ENCODE peak calls at places on chromosomes 4 and X, in five cellular contexts. P is NCI-H1092, Q is right atrium auricular region, V is caudate nucleus, T is glomerular endothelial cell. F is an unnamed sample.

GRCh38 chr4:4780634-4781287 is 78.7 kb upstream of the MSX1 start:
- DNase-seq in T (no peak), Q (no peak), P (no peak), V (no peak), F (no peak)

GRCh38 chr4:139841464-139842195 is 176.0 kb downstream of the MGST2 start:
- DNase-seq in V (no peak), Q (no peak), P (peak), T (no peak), F (peak)

GRCh38 chr4:8594097-8595038 is 1.8 kb downstream of the CPZ start:
- DNase-seq in Q (no peak), P (no peak), V (no peak), T (peak), F (peak)

GRCh38 chr4:40316333-40316781 is 18.8 kb upstream of the CHRNA9 start:
- DNase-seq in V (no peak), Q (no peak), T (peak), P (no peak), F (no peak)

GRCh38 chrX:139823806-139824205 is 109.0 kb downstream of the ATP11C start:
- DNase-seq in P (no peak), V (no peak), T (no peak), Q (no peak), F (no peak)

GRCh38 chr4:141571368-141571767 is 65.0 kb upstream of the IL15 start:
- DNase-seq in P (no peak), T (no peak), V (no peak), Q (no peak), F (no peak)

GRCh38 chr4:163195247-163195765 is 28.6 kb upstream of the NAF1 start:
- DNase-seq in V (no peak), T (no peak), Q (no peak), P (no peak), F (no peak)

GRCh38 chr4:40333921-40334352 is 1.2 kb upstream of the CHRNA9 start:
- DNase-seq in P (no peak), T (no peak), Q (no peak), V (peak), F (peak)

GRCh38 chrX:155094468-155095061 is 23.3 kb downstream of the BRCC3 start:
- DNase-seq in V (no peak), Q (no peak), T (no peak), P (peak), F (peak)

GRCh38 chr4:66465111-66465510 is 794.8 kb upstream of the EPHA5 start:
- DNase-seq in V (no peak), T (no peak), Q (no peak), P (no peak), F (no peak)

GRCh38 chr4:117478702-117479101 is 393.3 kb upstream of the TRAM1L1 start:
- DNase-seq in P (no peak), V (no peak), Q (no peak), T (no peak), F (no peak)

GRCh38 chr4:186724048-186724860 is 598 bp upstream of the FAT1 start:
- DNase-seq in Q (peak), T (no peak), V (peak), P (no peak), F (no peak)

GRCh38 chrX:63561425-63561824 is 210.3 kb upstream of the SPIN4 start:
- DNase-seq in P (no peak), V (no peak), T (no peak), Q (no peak), F (no peak)

GRCh38 chrX:39242187-39242586 is 440.9 kb downstream of the MID1IP1 start:
- DNase-seq in T (peak), V (no peak), Q (no peak), P (peak), F (peak)

GRCh38 chrX:73964607-73965006 is 339.4 kb upstream of the ZCCHC13 start:
- DNase-seq in T (no peak), Q (no peak), V (no peak), P (no peak), F (no peak)

GRCh38 chrX:129585143-129585542 is 45.1 kb downstream of the OCRL start:
- DNase-seq in T (no peak), Q (no peak), V (no peak), P (no peak), F (no peak)

GRCh38 chr4:78656968-78657445 is 105.4 kb downstream of the ANXA3 start:
- DNase-seq in V (no peak), P (no peak), T (no peak), Q (no peak), F (no peak)

GRCh38 chr4:123833156-123833555 is 436.6 kb downstream of the SPRY1 start:
- DNase-seq in V (no peak), T (no peak), Q (no peak), P (no peak), F (no peak)

GRCh38 chrX:21412883-21413282 is 38.7 kb downstream of the CNKSR2 start:
- DNase-seq in V (no peak), T (no peak), Q (no peak), P (no peak), F (no peak)

F was measured in NCI-H146.